ENCODE peak calls at places on chromosomes 7 and 10, in eight cellular contexts. One of them, this sample, is unnamed.

GRCh38 chr7:139566075-139566474 is 42.6 kb downstream of the CLEC2L start:
- DNase-seq in left lung: no peak
- DNase-seq in fibroblast of mammary gland: no peak
- DNase-seq in pancreas: no peak
- DNase-seq in cardiac muscle cell: no peak
- DNase-seq in spleen: peak; percentile 27
- DNase-seq in lung: no peak
- DNase-seq in lower lobe of right lung: no peak
- DNase-seq in this sample: no peak

GRCh38 chr7:143222782-143223181 is 945 bp downstream of the TAS2R40 start:
- DNase-seq in left lung: peak; percentile 76
- DNase-seq in fibroblast of mammary gland: no peak
- DNase-seq in pancreas: no peak
- DNase-seq in cardiac muscle cell: no peak
- DNase-seq in spleen: peak; percentile 88
- DNase-seq in lung: peak; percentile 51
- DNase-seq in lower lobe of right lung: peak; percentile 76
- DNase-seq in this sample: no peak

GRCh38 chr10:101778781-101779543 is 3.0 kb upstream of the FGF8 start:
- DNase-seq in left lung: no peak
- DNase-seq in fibroblast of mammary gland: peak; percentile 30
- DNase-seq in pancreas: no peak
- DNase-seq in cardiac muscle cell: peak; percentile 67
- DNase-seq in spleen: peak; percentile 81
- DNase-seq in lung: no peak
- DNase-seq in lower lobe of right lung: peak; percentile 53
- DNase-seq in this sample: no peak

GRCh38 chr10:125072824-125073223 is 87.5 kb downstream of the CTBP2 start:
- DNase-seq in left lung: no peak
- DNase-seq in fibroblast of mammary gland: no peak
- DNase-seq in pancreas: no peak
- DNase-seq in cardiac muscle cell: no peak
- DNase-seq in spleen: no peak
- DNase-seq in lung: no peak
- DNase-seq in lower lobe of right lung: no peak
- DNase-seq in this sample: no peak

GRCh38 chr7:29563590-29564454 is at the start of gene PRR15:
- DNase-seq in left lung: no peak
- DNase-seq in fibroblast of mammary gland: no peak
- DNase-seq in pancreas: peak; percentile 91
- DNase-seq in cardiac muscle cell: peak; percentile 40
- DNase-seq in spleen: peak; percentile 77
- DNase-seq in lung: peak; percentile 44
- DNase-seq in lower lobe of right lung: peak; percentile 59
- DNase-seq in this sample: no peak

GRCh38 chr10:99487125-99487524 is 45.6 kb upstream of the NKX2-3 start:
- DNase-seq in left lung: no peak
- DNase-seq in fibroblast of mammary gland: no peak
- DNase-seq in pancreas: no peak
- DNase-seq in cardiac muscle cell: no peak
- DNase-seq in spleen: no peak
- DNase-seq in lung: no peak
- DNase-seq in lower lobe of right lung: no peak
- DNase-seq in this sample: no peak

GRCh38 chr10:64515975-64516699 is 994.9 kb downstream of the REEP3 start:
- DNase-seq in left lung: no peak
- DNase-seq in fibroblast of mammary gland: no peak
- DNase-seq in pancreas: no peak
- DNase-seq in cardiac muscle cell: no peak
- DNase-seq in spleen: no peak
- DNase-seq in lung: no peak
- DNase-seq in lower lobe of right lung: no peak
- DNase-seq in this sample: no peak

GRCh38 chr7:12584940-12585339 is 14.4 kb downstream of the SCIN start:
- DNase-seq in left lung: peak; percentile 46
- DNase-seq in fibroblast of mammary gland: no peak
- DNase-seq in pancreas: no peak
- DNase-seq in cardiac muscle cell: no peak
- DNase-seq in spleen: no peak
- DNase-seq in lung: no peak
- DNase-seq in lower lobe of right lung: no peak
- DNase-seq in this sample: peak; percentile 31

GRCh38 chr7:21944616-21945373 is 904 bp downstream of the CDCA7L start:
- DNase-seq in left lung: peak; percentile 82
- DNase-seq in fibroblast of mammary gland: peak; percentile 9
- DNase-seq in pancreas: peak; percentile 86
- DNase-seq in cardiac muscle cell: peak; percentile 18
- DNase-seq in spleen: peak; percentile 88
- DNase-seq in lung: peak; percentile 75
- DNase-seq in lower lobe of right lung: peak; percentile 84
- DNase-seq in this sample: no peak

GRCh38 chr10:96374639-96374984 is 15.8 kb upstream of the OPALIN start:
- DNase-seq in left lung: no peak
- DNase-seq in fibroblast of mammary gland: no peak
- DNase-seq in pancreas: no peak
- DNase-seq in cardiac muscle cell: no peak
- DNase-seq in spleen: no peak
- DNase-seq in lung: no peak
- DNase-seq in lower lobe of right lung: no peak
- DNase-seq in this sample: no peak

DNA sequence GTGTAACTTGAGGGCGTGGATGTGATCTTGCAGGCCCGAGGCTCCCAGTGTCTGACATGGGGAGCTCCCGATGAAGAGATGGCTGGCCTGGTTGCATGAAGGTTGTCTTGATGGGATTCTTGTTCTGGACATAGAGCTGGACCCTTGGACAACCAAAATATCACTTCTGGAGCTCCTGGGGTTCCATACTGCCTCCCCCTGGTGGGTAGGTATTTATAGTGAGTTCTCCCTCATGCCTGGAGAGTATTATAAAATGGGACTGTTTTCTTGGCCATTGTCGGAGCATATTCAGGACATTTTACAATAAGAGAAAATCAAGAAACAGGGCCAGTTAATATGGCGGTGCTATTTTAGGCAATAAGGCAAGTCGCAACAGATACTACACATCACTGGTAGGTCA is 32.6 kb upstream of the GIMAP8 start:
- DNase-seq in left lung: peak; percentile 7
- DNase-seq in fibroblast of mammary gland: no peak
- DNase-seq in pancreas: no peak
- DNase-seq in cardiac muscle cell: no peak
- DNase-seq in spleen: no peak
- DNase-seq in lung: no peak
- DNase-seq in lower lobe of right lung: no peak
- DNase-seq in this sample: no peak
- TF ChIP-seq CTCF in left lung: no peak
- TF ChIP-seq CTCF in fibroblast of mammary gland: peak; percentile 20
- TF ChIP-seq CTCF in pancreas: no peak
- TF ChIP-seq CTCF in cardiac muscle cell: no peak
- TF ChIP-seq CTCF in spleen: no peak
- TF ChIP-seq CTCF in lung: no peak
- TF ChIP-seq CTCF in lower lobe of right lung: no peak
- TF ChIP-seq CTCF in this sample: no peak

GRCh38 chr10:117996709-117997108 is 50.0 kb downstream of the RAB11FIP2 start:
- DNase-seq in left lung: no peak
- DNase-seq in fibroblast of mammary gland: no peak
- DNase-seq in pancreas: no peak
- DNase-seq in cardiac muscle cell: no peak
- DNase-seq in spleen: no peak
- DNase-seq in lung: no peak
- DNase-seq in lower lobe of right lung: no peak
- DNase-seq in this sample: no peak
- H3K4me3 ChIP-seq in left lung: no peak overlapping the region
- H3K4me3 ChIP-seq in fibroblast of mammary gland: no peak overlapping the region
- H3K4me3 ChIP-seq in pancreas: no peak overlapping the region
- H3K4me3 ChIP-seq in cardiac muscle cell: no peak overlapping the region
- H3K4me3 ChIP-seq in spleen: no peak overlapping the region
- H3K4me3 ChIP-seq in lung: no peak overlapping the region
- H3K4me3 ChIP-seq in lower lobe of right lung: no peak overlapping the region
- H3K4me3 ChIP-seq in this sample: no peak overlapping the region

GRCh38 chr10:93079663-93080349 is 6.1 kb downstream of the CYP26A1 start:
- DNase-seq in left lung: no peak
- DNase-seq in fibroblast of mammary gland: no peak
- DNase-seq in pancreas: no peak
- DNase-seq in cardiac muscle cell: no peak
- DNase-seq in spleen: peak; percentile 48
- DNase-seq in lung: peak; percentile 19
- DNase-seq in lower lobe of right lung: no peak
- DNase-seq in this sample: no peak

GRCh38 chr10:93081834-93082233 is 8.1 kb downstream of the CYP26A1 start:
- DNase-seq in left lung: no peak
- DNase-seq in fibroblast of mammary gland: no peak
- DNase-seq in pancreas: no peak
- DNase-seq in cardiac muscle cell: no peak
- DNase-seq in spleen: no peak
- DNase-seq in lung: no peak
- DNase-seq in lower lobe of right lung: no peak
- DNase-seq in this sample: no peak

GRCh38 chr10:93083743-93084539 is 10.2 kb downstream of the CYP26A1 start:
- DNase-seq in left lung: no peak
- DNase-seq in fibroblast of mammary gland: no peak
- DNase-seq in pancreas: no peak
- DNase-seq in cardiac muscle cell: no peak
- DNase-seq in spleen: no peak
- DNase-seq in lung: no peak
- DNase-seq in lower lobe of right lung: no peak
- DNase-seq in this sample: no peak

GRCh38 chr10:93080350-93081046 is 6.8 kb downstream of the CYP26A1 start:
- DNase-seq in left lung: no peak
- DNase-seq in fibroblast of mammary gland: peak; percentile 31
- DNase-seq in pancreas: no peak
- DNase-seq in cardiac muscle cell: peak; percentile 63
- DNase-seq in spleen: peak; percentile 82
- DNase-seq in lung: peak; percentile 53
- DNase-seq in lower lobe of right lung: peak; percentile 60
- DNase-seq in this sample: no peak

DNA sequence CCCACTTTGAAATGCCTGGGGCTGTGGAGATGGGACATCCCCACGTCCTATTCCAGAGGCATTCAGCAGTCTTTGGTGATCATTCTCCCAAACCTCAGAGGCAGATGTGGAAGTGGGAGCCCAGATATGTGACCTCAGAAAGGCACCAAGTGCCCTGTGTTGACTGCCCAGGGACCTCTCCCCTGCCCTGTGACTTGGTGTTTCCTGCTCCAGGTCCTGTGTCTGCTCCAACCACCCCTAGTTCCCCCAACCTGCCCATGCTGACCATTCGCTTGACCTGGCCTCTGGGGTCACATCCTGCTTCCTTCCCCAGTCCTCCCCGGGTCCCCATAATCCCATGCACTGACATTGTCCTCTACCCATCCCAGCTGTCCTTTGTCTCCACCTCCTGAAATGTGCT is 7.6 kb downstream of the CYP26A1 start:
- DNase-seq in left lung: no peak
- DNase-seq in fibroblast of mammary gland: no peak
- DNase-seq in pancreas: no peak
- DNase-seq in cardiac muscle cell: no peak
- DNase-seq in spleen: peak; percentile 30
- DNase-seq in lung: no peak
- DNase-seq in lower lobe of right lung: no peak
- DNase-seq in this sample: no peak
- TF ChIP-seq CTCF in left lung: no peak
- TF ChIP-seq CTCF in fibroblast of mammary gland: no peak
- TF ChIP-seq CTCF in pancreas: no peak
- TF ChIP-seq CTCF in cardiac muscle cell: no peak
- TF ChIP-seq CTCF in spleen: no peak
- TF ChIP-seq CTCF in lung: no peak
- TF ChIP-seq CTCF in lower lobe of right lung: no peak
- TF ChIP-seq CTCF in this sample: no peak

GRCh38 chr10:107083388-107084009 is 81.0 kb downstream of the SORCS1 start:
- DNase-seq in left lung: no peak
- DNase-seq in fibroblast of mammary gland: no peak
- DNase-seq in pancreas: no peak
- DNase-seq in cardiac muscle cell: no peak
- DNase-seq in spleen: no peak
- DNase-seq in lung: no peak
- DNase-seq in lower lobe of right lung: no peak
- DNase-seq in this sample: no peak

GRCh38 chr10:107085661-107086525 is 78.6 kb downstream of the SORCS1 start:
- DNase-seq in left lung: no peak
- DNase-seq in fibroblast of mammary gland: no peak
- DNase-seq in pancreas: no peak
- DNase-seq in cardiac muscle cell: no peak
- DNase-seq in spleen: no peak
- DNase-seq in lung: no peak
- DNase-seq in lower lobe of right lung: no peak
- DNase-seq in this sample: no peak

GRCh38 chr10:107081644-107082043 is 82.9 kb downstream of the SORCS1 start:
- DNase-seq in left lung: no peak
- DNase-seq in fibroblast of mammary gland: no peak
- DNase-seq in pancreas: no peak
- DNase-seq in cardiac muscle cell: no peak
- DNase-seq in spleen: no peak
- DNase-seq in lung: no peak
- DNase-seq in lower lobe of right lung: no peak
- DNase-seq in this sample: no peak
- H3K4me3 ChIP-seq in left lung: no peak overlapping the region
- H3K4me3 ChIP-seq in fibroblast of mammary gland: no peak overlapping the region
- H3K4me3 ChIP-seq in pancreas: no peak overlapping the region
- H3K4me3 ChIP-seq in cardiac muscle cell: no peak overlapping the region
- H3K4me3 ChIP-seq in spleen: no peak overlapping the region
- H3K4me3 ChIP-seq in lung: no peak overlapping the region
- H3K4me3 ChIP-seq in lower lobe of right lung: no peak overlapping the region
- H3K4me3 ChIP-seq in this sample: no peak overlapping the region

DNA sequence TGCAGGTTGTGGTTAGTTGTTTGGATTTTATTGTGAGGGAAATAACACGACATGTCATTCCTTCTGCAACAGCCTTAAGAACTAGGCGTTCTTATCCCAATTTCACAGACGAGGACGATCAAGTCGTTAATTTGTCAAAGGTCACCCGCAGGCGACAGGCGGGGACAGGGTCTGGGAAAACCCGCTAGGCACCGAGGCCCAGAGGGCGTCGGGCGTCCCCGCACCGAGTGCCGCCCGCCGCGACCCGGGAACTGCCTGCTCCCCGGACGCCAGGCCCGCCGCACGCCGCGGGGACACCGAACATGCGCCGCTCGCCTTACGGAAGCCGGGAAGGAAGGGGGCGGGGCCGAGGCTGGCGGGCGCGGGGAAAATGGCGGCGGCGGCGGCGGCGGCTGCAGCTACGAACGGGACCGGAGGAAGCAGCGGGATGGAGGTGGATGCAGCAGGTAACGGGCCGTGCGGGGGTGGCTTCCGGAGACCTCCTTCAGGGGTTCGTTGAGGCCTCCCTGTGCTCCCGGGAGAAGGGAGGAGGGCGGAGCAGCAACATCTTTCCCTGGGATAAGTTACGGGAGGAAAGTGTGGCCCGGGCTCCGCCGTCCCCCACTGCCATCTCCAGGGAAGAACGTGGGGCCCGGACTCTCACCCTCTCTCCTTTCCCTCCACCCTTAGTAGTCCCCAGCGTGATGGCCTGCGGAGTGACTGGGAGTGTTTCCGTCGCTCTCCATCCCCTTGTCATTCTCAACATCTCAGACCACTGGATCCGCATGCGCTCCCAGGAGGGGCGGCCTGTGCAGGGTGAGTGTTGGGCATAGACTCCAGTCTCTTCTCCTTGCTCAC is at the start of gene COPS6:
- DNase-seq in left lung: peak; percentile 81
- DNase-seq in fibroblast of mammary gland: peak; percentile 65
- DNase-seq in pancreas: peak; percentile 92
- DNase-seq in cardiac muscle cell: peak; percentile 81
- DNase-seq in spleen: peak; percentile 96
- DNase-seq in lung: peak; percentile 86
- DNase-seq in lower lobe of right lung: peak; percentile 91
- DNase-seq in this sample: no peak
- TF ChIP-seq CTCF in left lung: no peak
- TF ChIP-seq CTCF in fibroblast of mammary gland: no peak
- TF ChIP-seq CTCF in pancreas: no peak
- TF ChIP-seq CTCF in cardiac muscle cell: no peak
- TF ChIP-seq CTCF in spleen: no peak
- TF ChIP-seq CTCF in lung: no peak
- TF ChIP-seq CTCF in lower lobe of right lung: no peak
- TF ChIP-seq CTCF in this sample: no peak